ENCODE peak calls at places on chromosomes 11 and 22, in nine cellular contexts. A, F, Q, J, X, Z, T, D and P are unnamed samples.

GRCh38 chr11:106668147-106668546 is 350.1 kb downstream of the GUCY1A2 start:
- DNase-seq in A (no peak), F (peak; percentile 30), Q (no peak), J (no peak), X (no peak), Z (no peak), T (no peak), D (no peak), P (peak; percentile 41)

GRCh38 chr11:64146036-64146943 is 19.6 kb downstream of the MACROD1 start:
- DNase-seq in A (peak; percentile 72), F (peak; percentile 30), Q (no peak), J (peak; percentile 70), X (peak; percentile 65), Z (peak; percentile 70), T (peak; percentile 61), D (no peak), P (no peak)

GRCh38 chr22:36739185-36739584 is 35.6 kb upstream of the CACNG2 start:
- DNase-seq in A (no peak), F (no peak), Q (no peak), J (no peak), X (no peak), Z (no peak), T (no peak), D (no peak), P (no peak)

GRCh38 chr22:50670513-50670912 is 2.1 kb upstream of the SHANK3 start:
- DNase-seq in A (no peak), F (no peak), Q (no peak), J (no peak), X (no peak), Z (no peak), T (no peak), D (no peak), P (no peak)

GRCh38 chr22:21102659-21103267 is 57.0 kb downstream of the LRRC74B start:
- DNase-seq in A (peak; percentile 90), F (peak; percentile 42), Q (peak; percentile 63), J (peak; percentile 68), X (peak; percentile 82), Z (peak; percentile 68), T (peak; percentile 75), D (peak; percentile 85), P (no peak)

GRCh38 chr11:32931605-32932004 is 39.0 kb downstream of the QSER1 start:
- DNase-seq in A (no peak), F (no peak), Q (no peak), J (no peak), X (no peak), Z (no peak), T (no peak), D (no peak), P (no peak)

GRCh38 chr22:26139320-26139719 is 29.9 kb upstream of the SEZ6L start:
- DNase-seq in A (no peak), F (no peak), Q (no peak), J (no peak), X (no peak), Z (no peak), T (no peak), D (peak; percentile 64), P (no peak)

GRCh38 chr22:36743011-36743410 is 32.9 kb downstream of the IFT27 start:
- DNase-seq in A (no peak), F (no peak), Q (no peak), J (no peak), X (no peak), Z (no peak), T (no peak), D (no peak), P (no peak)

GRCh38 chr11:58575377-58576020 is at the start of gene LPXN:
- DNase-seq in A (no peak), F (no peak), Q (no peak), J (no peak), X (no peak), Z (peak; percentile 86), T (peak; percentile 48), D (no peak), P (no peak)

GRCh38 chr11:134289167-134289566 is 13.0 kb downstream of the GLB1L3 start:
- DNase-seq in A (no peak), F (no peak), Q (no peak), J (no peak), X (no peak), Z (no peak), T (no peak), D (no peak), P (no peak)

GRCh38 chr11:47269002-47269828 is 718 bp upstream of the MADD start:
- DNase-seq in A (peak; percentile 96), F (peak; percentile 91), Q (peak; percentile 91), J (peak; percentile 91), X (peak; percentile 88), Z (peak; percentile 97), T (peak; percentile 91), D (peak; percentile 90), P (peak; percentile 86)
- TF ChIP-seq CTCF in A (no peak), F (peak; percentile 27), Q (peak; percentile 34), J (no peak), X (no peak), Z (no peak), T (no peak), D (peak; percentile 19), P (peak; percentile 2)

DNA sequence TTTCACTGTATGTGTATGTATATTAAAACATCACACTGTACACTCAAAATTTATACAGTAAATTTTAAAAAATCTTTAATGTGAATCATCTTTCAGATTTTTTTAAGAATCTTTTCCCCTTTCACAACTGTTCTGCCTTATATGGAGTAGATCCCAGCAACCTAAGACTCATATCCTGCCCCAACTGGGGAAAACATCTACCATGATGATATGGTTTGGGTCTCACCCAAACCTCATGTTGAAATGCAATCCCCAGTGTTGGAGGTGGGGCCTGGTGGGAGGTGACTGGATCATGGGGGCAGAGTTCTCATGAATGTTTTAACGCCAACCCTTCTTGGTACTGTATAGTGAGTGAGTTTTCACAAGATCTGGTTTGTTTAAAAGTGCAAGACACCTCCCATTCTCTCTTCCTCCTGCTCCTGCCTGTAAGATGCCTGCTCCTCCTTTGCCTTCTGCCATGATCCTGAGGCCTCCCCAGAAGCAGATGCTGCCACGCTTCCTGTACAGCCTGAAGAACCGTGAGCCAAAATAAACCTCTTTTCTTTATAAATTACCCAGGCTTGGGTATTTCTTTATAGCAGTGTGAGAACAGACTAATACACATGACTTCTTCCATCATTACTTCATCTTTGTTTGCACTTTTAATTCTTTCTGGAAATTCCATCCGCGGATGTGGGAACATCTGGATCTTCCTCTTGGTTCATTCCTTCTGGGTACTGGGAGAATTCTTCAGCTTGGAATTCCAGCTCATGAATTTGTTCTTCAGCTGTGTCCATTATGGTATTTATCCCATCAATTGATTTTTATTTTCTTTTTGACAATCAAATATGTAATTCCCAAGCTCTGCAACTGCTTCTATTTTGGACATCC is 36.9 kb downstream of the LINC01488 start:
- DNase-seq in A (no peak), F (peak; percentile 35), Q (no peak), J (no peak), X (no peak), Z (no peak), T (no peak), D (no peak), P (no peak)
- H3K4me3 ChIP-seq in A (no peak overlapping the region), F (no peak overlapping the region), Q (no peak overlapping the region), J (no peak overlapping the region), X (no peak overlapping the region), Z (no peak overlapping the region), T (no peak overlapping the region), D (no peak overlapping the region), P (no peak overlapping the region)

GRCh38 chr22:29799217-29799680 is 32.1 kb downstream of the UQCR10 start:
- DNase-seq in A (no peak), F (peak; percentile 99), Q (peak; percentile 84), J (peak; percentile 95), X (peak; percentile 87), Z (peak; percentile 94), T (peak; percentile 70), D (peak; percentile 70), P (peak; percentile 70)
- TF ChIP-seq CTCF in A (no peak), F (peak; percentile 36), Q (no peak), J (no peak), X (no peak), Z (no peak), T (no peak), D (no peak), P (no peak)

GRCh38 chr11:116724813-116725212 is 48.0 kb downstream of the BUD13 start:
- DNase-seq in A (no peak), F (no peak), Q (no peak), J (no peak), X (no peak), Z (no peak), T (no peak), D (no peak), P (no peak)
- H3K4me3 ChIP-seq in A (no peak overlapping the region), F (no peak overlapping the region), Q (no peak overlapping the region), J (no peak overlapping the region), X (no peak overlapping the region), Z (no peak overlapping the region), T (no peak overlapping the region), D (no peak overlapping the region), P (no peak overlapping the region)

DNA sequence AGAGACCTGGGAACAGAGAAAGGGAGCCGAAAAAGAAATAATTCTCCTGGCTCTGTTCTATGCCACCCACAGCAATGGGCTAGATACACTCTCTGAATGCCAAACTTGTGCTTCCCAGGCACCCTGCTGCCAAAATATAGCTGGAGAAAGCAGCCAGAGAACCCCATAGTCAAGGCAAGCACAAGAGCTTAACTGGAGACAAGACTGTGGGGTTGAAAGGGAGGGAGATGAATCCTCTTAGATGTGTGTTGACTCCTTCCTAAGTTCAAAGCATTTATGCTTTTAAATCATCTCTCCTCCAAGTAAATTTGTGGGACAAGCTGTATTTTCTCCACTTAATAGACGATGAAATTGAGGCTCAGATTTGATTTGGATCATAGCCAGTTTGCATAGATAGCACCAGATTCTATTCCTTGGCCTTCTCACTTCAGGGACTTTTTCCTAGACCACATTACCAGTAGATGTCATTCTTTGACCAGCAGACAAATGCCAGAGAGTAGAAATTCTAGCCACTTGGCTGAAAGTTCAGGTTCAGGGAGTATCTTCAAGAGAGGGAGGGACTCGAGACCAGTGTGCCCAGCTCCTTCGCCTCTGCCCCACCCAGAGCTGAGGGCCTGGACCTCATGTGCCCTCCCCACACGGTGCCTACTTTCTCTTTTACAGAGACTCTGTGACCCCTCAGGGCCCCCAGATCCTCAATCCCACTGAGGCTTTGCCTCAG is 16.6 kb upstream of the ETS1 start:
- DNase-seq in A (no peak), F (no peak), Q (no peak), J (no peak), X (no peak), Z (no peak), T (no peak), D (no peak), P (no peak)
- TF ChIP-seq CTCF in A (no peak), F (no peak), Q (no peak), J (no peak), X (no peak), Z (no peak), T (no peak), D (peak; percentile 46), P (no peak)

GRCh38 chr11:95608093-95608492 is 181.5 kb downstream of the FAM76B start:
- DNase-seq in A (peak; percentile 45), F (no peak), Q (no peak), J (no peak), X (no peak), Z (no peak), T (no peak), D (no peak), P (no peak)

GRCh38 chr11:95606824-95607223 is 182.8 kb downstream of the FAM76B start:
- DNase-seq in A (no peak), F (no peak), Q (no peak), J (no peak), X (no peak), Z (no peak), T (no peak), D (no peak), P (no peak)

GRCh38 chr11:95599959-95600586 is 189.5 kb downstream of the FAM76B start:
- DNase-seq in A (peak; percentile 12), F (no peak), Q (no peak), J (no peak), X (no peak), Z (no peak), T (no peak), D (no peak), P (no peak)

GRCh38 chr11:95605271-95605940 is 184.2 kb downstream of the FAM76B start:
- DNase-seq in A (no peak), F (no peak), Q (no peak), J (no peak), X (no peak), Z (no peak), T (no peak), D (no peak), P (no peak)
- H3K4me3 ChIP-seq in A (no peak overlapping the region), F (no peak overlapping the region), Q (no peak overlapping the region), J (no peak overlapping the region), X (no peak overlapping the region), Z (no peak overlapping the region), T (no peak overlapping the region), D (no peak overlapping the region), P (no peak overlapping the region)